ENCODE peak calls at places on chromosomes 4 and X, in nine cellular contexts. L, W, X, V, B, M, T, I and U are unnamed samples. For H3K27me3, the result is how much of the 10 kb centered on the place peaks cover.

GRCh38 chrX:18426004-18426320 is 554 bp downstream of the CDKL5 start:
- DNase-seq in X (no peak), I (no peak), V (no peak), L (no peak), W (no peak), B (no peak), M (no peak), T (no peak), U (no peak)

GRCh38 chr4:184911310-184911709 is 85.5 kb upstream of the ACSL1 start:
- DNase-seq in L (no peak), V (no peak), B (peak), M (no peak), I (no peak), W (no peak), X (peak), T (no peak), U (peak)

GRCh38 chrX:1391370-1391706 is 575 bp downstream of the SLC25A6 start:
- DNase-seq in T (no peak), W (peak), I (no peak), B (no peak), V (peak), L (no peak), M (no peak), X (peak), U (peak)

GRCh38 chrX:10415704-10416001 is 204.7 kb downstream of the MID1 start:
- DNase-seq in I (no peak), V (no peak), X (no peak), M (no peak), L (no peak), B (no peak), W (no peak), T (no peak), U (no peak)

GRCh38 chrX:90040807-90041206 is 119.1 kb downstream of the TGIF2LX start:
- DNase-seq in B (no peak), T (no peak), I (no peak), M (no peak), L (no peak), W (no peak), V (no peak), X (no peak), U (no peak)

GRCh38 chr4:7559741-7560376 is 125.1 kb upstream of the PSAPL1 start:
- DNase-seq in V (no peak), T (no peak), W (no peak), X (no peak), L (no peak), I (no peak), B (no peak), M (no peak), U (no peak)

GRCh38 chr4:89469930-89470375 is 162.4 kb upstream of the GPRIN3 start:
- DNase-seq in I (no peak), W (no peak), T (no peak), M (peak), X (no peak), B (no peak), L (no peak), V (no peak), U (no peak)

GRCh38 chrX:17590892-17591740 is 146.2 kb upstream of the SCML1 start:
- DNase-seq in X (peak), T (peak), B (peak), V (peak), W (peak), L (peak), I (peak), M (no peak), U (peak)

GRCh38 chr4:140427104-140427918 is at the start of gene CLGN:
- DNase-seq in V (peak), X (peak), B (peak), T (peak), I (peak), L (no peak), M (peak), W (peak), U (peak)

GRCh38 chr4:65416875-65417274 is 253.4 kb downstream of the EPHA5 start:
- DNase-seq in L (no peak), B (no peak), T (no peak), X (peak), M (no peak), W (no peak), V (no peak), I (no peak), U (no peak)

GRCh38 chrX:74613350-74614192 is 853 bp downstream of the RLIM start:
- DNase-seq in L (no peak), B (no peak), X (peak), M (peak), I (no peak), V (no peak), W (no peak), T (no peak), U (peak)

GRCh38 chr4:78621395-78621794 is 69.8 kb downstream of the ANXA3 start:
- DNase-seq in M (no peak), B (no peak), L (no peak), T (no peak), V (no peak), X (no peak), W (no peak), I (no peak), U (no peak)

GRCh38 chr4:64781737-64782326 is 372.6 kb upstream of the TECRL start:
- DNase-seq in V (peak), X (no peak), W (no peak), I (no peak), T (no peak), B (no peak), L (no peak), M (no peak), U (peak)

GRCh38 chr4:148163011-148163410 is 279.2 kb downstream of the NR3C2 start:
- DNase-seq in M (no peak), L (no peak), I (no peak), W (no peak), T (no peak), B (no peak), X (no peak), V (no peak), U (no peak)

GRCh38 chr4:39642885-39643550 is 4.4 kb upstream of the SMIM14 start:
- DNase-seq in W (no peak), I (no peak), X (no peak), M (no peak), B (no peak), T (no peak), V (no peak), L (no peak), U (no peak)

GRCh38 chr4:180550106-180550505 is 1693.1 kb upstream of the TENM3 start:
- DNase-seq in V (no peak), T (no peak), B (peak), W (no peak), I (no peak), L (no peak), M (no peak), X (no peak), U (no peak)

GRCh38 chr4:151031831-151032605 is 16.9 kb upstream of the LRBA start:
- DNase-seq in B (no peak), L (no peak), V (no peak), T (no peak), X (no peak), M (no peak), I (no peak), W (no peak), U (no peak)

GRCh38 chrX:139023531-139023930 is 312.0 kb upstream of the FGF13 start:
- DNase-seq in W (no peak), T (no peak), X (no peak), V (no peak), L (no peak), B (no peak), M (no peak), I (no peak), U (no peak)

GRCh38 chrX:10636851-10637250 is 16.5 kb upstream of the MID1 start:
- DNase-seq in B (no peak), M (no peak), X (no peak), I (no peak), W (no peak), T (no peak), L (no peak), V (no peak), U (no peak)

GRCh38 chr4:22240814-22241213 is 275.1 kb downstream of the ADGRA3 start:
- DNase-seq in L (no peak), X (no peak), B (no peak), I (no peak), W (no peak), V (no peak), M (no peak), T (no peak), U (no peak)

GRCh38 chrX:12447448-12448154 is 309.3 kb downstream of the FRMPD4 start:
- DNase-seq in L (no peak), X (no peak), T (no peak), V (no peak), M (no peak), B (no peak), W (no peak), I (peak), U (peak)

GRCh38 chr4:138090145-138090917 is 151.8 kb downstream of the SLC7A11 start:
- DNase-seq in T (no peak), L (peak), V (peak), W (peak), B (peak), I (peak), X (peak), M (peak), U (peak)

GRCh38 chrX:101659601-101660063 is at the start of gene ARMCX2:
- DNase-seq in V (peak), I (peak), B (no peak), T (peak), M (peak), X (peak), W (peak), L (peak), U (peak)

GRCh38 chr4:97605927-97606326 is 537.3 kb downstream of the STPG2 start:
- DNase-seq in I (no peak), M (no peak), V (no peak), B (no peak), L (no peak), W (no peak), T (no peak), X (peak), U (no peak)

GRCh38 chr4:20268028-20268427 is 16.3 kb downstream of the SLIT2 start:
- DNase-seq in X (no peak), I (no peak), L (no peak), V (no peak), W (no peak), B (no peak), T (no peak), M (no peak), U (no peak)

GRCh38 chr4:168475745-168476144 is 4.5 kb downstream of the DDX60L start:
- DNase-seq in V (no peak), X (no peak), M (no peak), L (no peak), B (no peak), I (no peak), T (no peak), W (peak), U (peak)

GRCh38 chr4:169968999-169969398 is 57.2 kb downstream of the MFAP3L start:
- DNase-seq in V (no peak), T (no peak), W (no peak), L (no peak), M (no peak), I (no peak), X (no peak), B (no peak), U (peak)

GRCh38 chrX:71302461-71303213 is 1.1 kb downstream of the ITGB1BP2 start:
- DNase-seq in L (no peak), V (no peak), B (no peak), M (no peak), T (no peak), W (no peak), I (no peak), X (no peak), U (no peak)

GRCh38 chr4:118857760-118858159 is 21.8 kb upstream of the SEC24D start:
- DNase-seq in I (no peak), X (no peak), W (no peak), M (no peak), L (no peak), T (no peak), B (no peak), V (no peak), U (no peak)

GRCh38 chr4:5510506-5510905 is 197.9 kb downstream of the EVC2 start:
- DNase-seq in T (no peak), L (no peak), I (no peak), B (no peak), V (no peak), M (no peak), W (no peak), X (no peak), U (no peak)

GRCh38 chrX:41621236-41621651 is 67.5 kb upstream of the GPR34 start:
- DNase-seq in V (no peak), M (no peak), T (no peak), X (no peak), W (no peak), B (no peak), L (no peak), I (no peak), U (peak)

DNA sequence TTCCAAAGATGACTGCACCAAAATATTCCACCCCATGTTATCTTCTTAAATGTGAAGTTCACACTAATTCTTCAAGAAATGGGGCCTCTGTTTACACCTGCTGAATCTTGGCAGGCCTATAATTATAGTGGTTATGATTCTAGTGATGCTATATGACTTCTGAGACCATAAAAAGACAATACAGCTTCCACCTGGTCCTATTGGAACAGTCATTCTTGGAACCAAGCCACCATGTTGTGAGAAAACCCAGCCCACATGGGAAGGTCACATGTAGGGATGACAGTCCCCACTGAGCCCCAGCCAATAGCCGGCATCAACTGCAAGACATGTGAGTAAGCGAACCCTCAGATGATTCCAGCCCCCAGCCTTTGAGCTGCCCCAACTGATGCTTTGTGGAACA is 587.5 kb downstream of the MID1IP1 start:
- DNase-seq in T (no peak), M (no peak), I (no peak), W (no peak), V (no peak), B (no peak), L (no peak), X (no peak), U (no peak)
- H3K27me3 ChIP-seq in T (under half), M (under half), I (under half), W (under half), V (under half), B (under half), L (under half), X (under half), U (under half)

GRCh38 chr4:173543266-173543665 is 13.2 kb upstream of the HAND2 start:
- DNase-seq in I (no peak), B (no peak), X (no peak), T (no peak), M (no peak), L (no peak), V (no peak), W (no peak), U (no peak)
- H3K27me3 ChIP-seq in I (under half), B (half or more), X (under half), T (under half), M (under half), L (half or more), V (half or more), W (under half), U (under half)

DNA sequence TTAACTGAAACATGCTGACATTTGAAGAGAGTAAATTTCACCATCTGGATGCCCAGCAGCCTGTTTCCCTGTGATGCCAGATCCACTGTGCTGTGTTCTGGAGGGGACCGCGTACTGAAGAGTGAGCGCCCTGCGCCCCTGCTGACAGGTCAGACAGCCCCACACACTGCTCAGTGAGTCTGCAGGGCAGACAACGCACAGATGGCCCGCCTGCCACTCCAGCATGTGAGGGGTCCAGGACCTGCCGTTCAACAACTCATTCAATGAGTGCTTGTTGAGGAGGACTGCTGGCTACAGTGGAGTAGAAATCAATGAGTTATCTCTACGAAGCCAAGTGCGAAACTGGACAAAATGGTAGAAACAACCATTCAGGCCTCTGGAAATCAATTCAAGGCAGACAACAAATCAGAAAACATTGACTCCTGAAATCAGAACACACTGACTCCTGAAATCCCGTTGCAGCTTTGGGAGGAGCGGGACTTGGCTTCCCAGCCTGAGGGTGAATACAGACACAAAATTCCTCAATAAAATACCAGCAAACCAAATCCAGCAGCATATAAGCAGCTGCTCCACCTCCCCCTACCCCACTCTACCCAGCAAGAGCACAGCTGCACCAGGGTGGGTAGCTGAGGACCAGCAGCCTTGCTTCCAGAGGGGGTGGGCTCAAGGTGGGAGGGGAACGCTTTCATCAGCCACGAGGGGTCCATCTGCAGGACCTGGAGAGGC is 49.4 kb downstream of the FGFRL1 start:
- DNase-seq in V (no peak), M (no peak), X (no peak), W (no peak), B (no peak), I (peak), T (no peak), L (no peak), U (no peak)
- H3K27me3 ChIP-seq in V (under half), M (under half), X (under half), W (under half), B (under half), I (under half), T (half or more), L (half or more), U (under half)

DNA sequence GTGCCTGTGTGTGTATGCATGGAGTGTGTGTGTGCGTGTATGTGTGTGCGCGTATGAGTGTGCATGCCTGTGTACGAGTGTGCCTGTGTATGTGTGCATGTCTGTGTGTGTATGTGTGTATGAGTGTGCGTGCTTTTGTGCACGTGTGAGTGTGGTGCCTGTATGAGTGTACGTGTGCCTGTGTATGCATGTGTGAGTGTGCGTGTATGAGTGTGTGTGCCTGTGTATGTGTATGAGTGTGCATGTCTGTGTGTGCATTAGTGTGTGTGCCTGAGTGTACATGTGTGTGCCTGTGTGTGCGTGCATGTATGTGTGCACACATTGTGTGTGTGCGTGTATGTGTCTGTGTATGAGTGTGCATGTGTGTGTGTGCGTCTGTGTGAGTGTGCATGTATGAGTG is 5.7 kb downstream of the DOK7 start:
- DNase-seq in T (no peak), B (no peak), V (no peak), M (no peak), I (no peak), W (no peak), X (no peak), L (no peak), U (no peak)
- H3K27me3 ChIP-seq in T (under half), B (under half), V (under half), M (under half), I (under half), W (under half), X (under half), L (half or more), U (under half)

GRCh38 chrX:109184506-109185139 is 297.3 kb downstream of the GUCY2F start:
- DNase-seq in V (no peak), X (no peak), I (no peak), M (no peak), B (no peak), W (no peak), T (no peak), L (no peak), U (no peak)

GRCh38 chrX:109186939-109187338 is 294.9 kb downstream of the GUCY2F start:
- DNase-seq in L (no peak), M (no peak), V (no peak), B (no peak), W (no peak), I (no peak), T (no peak), X (no peak), U (no peak)

GRCh38 chrX:109190542-109190941 is 291.3 kb downstream of the GUCY2F start:
- DNase-seq in X (no peak), M (no peak), I (no peak), W (no peak), V (no peak), B (no peak), T (no peak), L (no peak), U (no peak)

GRCh38 chrX:109187473-109188168 is 294.3 kb downstream of the GUCY2F start:
- DNase-seq in T (no peak), B (no peak), I (no peak), M (no peak), W (no peak), L (no peak), X (no peak), V (no peak), U (no peak)
- H3K27me3 ChIP-seq in T (under half), B (under half), I (under half), M (under half), W (under half), L (under half), X (under half), V (under half), U (under half)

DNA sequence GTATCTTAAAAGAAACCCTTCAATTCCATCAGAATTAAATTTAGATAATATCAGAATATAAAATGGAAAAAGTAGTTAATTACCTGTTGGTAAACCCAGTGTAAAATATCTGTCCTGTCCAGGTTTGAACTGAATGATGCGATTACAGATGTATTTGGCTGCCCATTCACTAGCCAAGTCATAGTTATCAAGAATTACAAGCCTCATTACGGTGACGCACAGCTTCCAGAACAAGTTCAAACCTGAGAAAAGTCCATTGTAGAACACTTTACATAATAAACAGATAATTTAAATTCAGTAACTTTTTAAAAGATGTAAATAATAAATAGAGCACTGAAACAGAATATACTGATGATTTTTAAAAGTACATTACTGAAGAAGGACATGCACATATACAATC is 4.4 kb downstream of the GNPDA2 start:
- DNase-seq in T (no peak), M (no peak), L (no peak), B (no peak), V (no peak), W (no peak), I (no peak), X (no peak), U (no peak)
- H3K27me3 ChIP-seq in T (under half), M (under half), L (under half), B (under half), V (under half), W (under half), I (under half), X (under half), U (under half)

GRCh38 chr4:173534439-173534838 is 4.4 kb upstream of the HAND2 start:
- DNase-seq in M (no peak), X (no peak), W (no peak), L (no peak), I (peak), T (no peak), B (no peak), V (no peak), U (no peak)

GRCh38 chr4:173537628-173538147 is 7.7 kb upstream of the HAND2 start:
- DNase-seq in V (no peak), W (no peak), B (no peak), I (peak), X (peak), M (no peak), L (no peak), T (no peak), U (no peak)

GRCh38 chr4:173536808-173537429 is 6.9 kb upstream of the HAND2 start:
- DNase-seq in B (peak), W (no peak), T (no peak), V (peak), I (peak), M (no peak), L (no peak), X (peak), U (peak)

GRCh38 chr4:173535165-173535737 is 5.2 kb upstream of the HAND2 start:
- DNase-seq in B (no peak), W (no peak), L (no peak), V (no peak), M (no peak), T (no peak), X (no peak), I (no peak), U (no peak)

GRCh38 chr4:173535932-173536331 is 5.9 kb upstream of the HAND2 start:
- DNase-seq in T (no peak), L (no peak), M (no peak), B (no peak), X (no peak), W (no peak), I (no peak), V (peak), U (no peak)
- H3K27me3 ChIP-seq in T (under half), L (half or more), M (half or more), B (under half), X (half or more), W (under half), I (under half), V (half or more), U (half or more)